ENCODE peak calls at places on chromosomes 11 and 22, in four cellular contexts. S, I, C and F are unnamed samples.

GRCh38 chr11:19220903-19221682 is 19.3 kb upstream of the CSRP3 start:
- DNase-seq in S (no peak), I (no peak), C (no peak), F (no peak)

GRCh38 chr22:36369922-36370781 is 17.6 kb downstream of the MYH9 start:
- DNase-seq in S (no peak), I (peak), C (peak), F (no peak)

GRCh38 chr11:65868076-65868667 is 4.4 kb downstream of the EFEMP2 start:
- DNase-seq in S (peak), I (peak), C (no peak), F (no peak)

GRCh38 chr11:3106736-3107524 is 49.7 kb upstream of the CARS1 start:
- DNase-seq in S (peak), I (peak), C (no peak), F (peak)

GRCh38 chr11:48005133-48005532 is 24.8 kb downstream of the PTPRJ start:
- DNase-seq in S (no peak), I (no peak), C (no peak), F (no peak)

GRCh38 chr11:76588455-76589325 is 81.9 kb downstream of the LRRC32 start:
- DNase-seq in S (no peak), I (peak), C (no peak), F (no peak)

GRCh38 chr11:73230931-73231330 is 12.8 kb downstream of the P2RY2 start:
- DNase-seq in S (no peak), I (no peak), C (no peak), F (peak)

GRCh38 chr11:131584694-131585592 is 214.5 kb downstream of the NTM start:
- DNase-seq in S (peak), I (no peak), C (no peak), F (no peak)

GRCh38 chr11:12552677-12553076 is 121.5 kb upstream of the TEAD1 start:
- DNase-seq in S (no peak), I (no peak), C (no peak), F (no peak)

GRCh38 chr11:17015639-17016125 is 1.5 kb upstream of the PLEKHA7 start:
- DNase-seq in S (no peak), I (no peak), C (no peak), F (no peak)

GRCh38 chr11:47433991-47434786 is 8.0 kb upstream of the PSMC3 start:
- DNase-seq in S (no peak), I (no peak), C (no peak), F (no peak)

GRCh38 chr11:100875521-100875869 is 188.4 kb downstream of the ARHGAP42 start:
- DNase-seq in S (no peak), I (no peak), C (no peak), F (no peak)

GRCh38 chr22:35742342-35743100 is 24.8 kb downstream of the APOL5 start:
- DNase-seq in S (no peak), I (no peak), C (peak), F (no peak)

GRCh38 chr11:134905513-134905912 is 493.5 kb upstream of the B3GAT1 start:
- DNase-seq in S (no peak), I (no peak), C (no peak), F (no peak)

GRCh38 chr11:28472904-28473303 is 364.7 kb downstream of the METTL15 start:
- DNase-seq in S (no peak), I (no peak), C (no peak), F (no peak)

GRCh38 chr11:108958446-108959123 is 293.7 kb downstream of the DDX10 start:
- DNase-seq in S (no peak), I (no peak), C (peak), F (no peak)

GRCh38 chr11:9065614-9066431 is 25.6 kb downstream of the SCUBE2 start:
- DNase-seq in S (no peak), I (no peak), C (no peak), F (peak)

GRCh38 chr22:49954354-49954753 is 6.2 kb upstream of the PIM3 start:
- DNase-seq in S (no peak), I (peak), C (no peak), F (no peak)

GRCh38 chr11:67271548-67272284 is 5.4 kb downstream of the GRK2 start:
- DNase-seq in S (no peak), I (peak), C (no peak), F (peak)

GRCh38 chr11:101863361-101863760 is 51.4 kb upstream of the CEP126 start:
- DNase-seq in S (no peak), I (no peak), C (peak), F (no peak)

DNA sequence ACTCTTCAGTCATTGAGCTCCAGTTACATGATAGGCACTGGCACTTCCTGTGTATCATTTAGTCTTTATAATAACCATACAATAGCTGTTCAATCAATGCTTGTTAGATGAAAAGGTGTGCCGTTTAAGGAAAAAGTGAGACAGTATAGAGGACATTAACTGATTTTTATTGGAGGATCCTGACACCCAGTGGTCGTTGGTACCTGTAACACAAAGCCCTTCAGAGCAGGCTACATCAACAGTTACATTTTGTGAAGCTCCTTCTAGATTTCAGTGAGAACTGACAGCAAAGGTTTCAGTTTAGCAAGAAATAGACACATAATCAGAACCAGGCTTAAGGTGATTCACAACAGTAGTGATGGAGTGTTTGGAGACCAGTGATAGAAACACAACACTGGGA is 44.2 kb downstream of the CCDC81 start:
- DNase-seq in S (peak), I (no peak), C (no peak), F (no peak)
- TF ChIP-seq CTCF in S (peak), I (no peak), C (peak), F (no peak)

GRCh38 chr22:41831383-41831782 is 1.5 kb upstream of the SREBF2 start:
- DNase-seq in S (no peak), I (no peak), C (no peak), F (no peak)
- H3K27ac ChIP-seq in S (peak), I (no peak), C (peak), F (no peak)

DNA sequence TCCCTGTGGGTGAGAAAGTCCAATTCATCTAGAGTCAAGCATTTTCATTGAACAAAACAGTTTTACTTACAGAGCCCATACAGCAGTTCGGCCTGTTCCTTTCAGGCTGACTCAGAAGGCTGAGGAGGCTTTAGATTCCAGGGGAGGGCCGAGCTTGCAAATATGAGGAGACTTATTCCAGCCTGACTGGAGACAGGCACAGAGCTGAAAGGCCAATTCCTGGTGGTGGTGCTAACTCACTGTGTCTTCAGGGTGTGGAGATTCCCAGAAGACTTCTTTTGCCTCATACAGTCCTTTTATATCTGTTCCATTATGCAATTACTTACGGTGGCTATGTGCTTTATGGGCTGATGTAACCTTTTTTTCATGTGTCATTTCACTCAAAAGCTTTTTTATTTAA is at the start of gene OR51E2:
- DNase-seq in S (peak), I (no peak), C (no peak), F (no peak)
- H3K4me3 ChIP-seq in S (no peak), I (no peak), C (no peak), F (peak)

DNA sequence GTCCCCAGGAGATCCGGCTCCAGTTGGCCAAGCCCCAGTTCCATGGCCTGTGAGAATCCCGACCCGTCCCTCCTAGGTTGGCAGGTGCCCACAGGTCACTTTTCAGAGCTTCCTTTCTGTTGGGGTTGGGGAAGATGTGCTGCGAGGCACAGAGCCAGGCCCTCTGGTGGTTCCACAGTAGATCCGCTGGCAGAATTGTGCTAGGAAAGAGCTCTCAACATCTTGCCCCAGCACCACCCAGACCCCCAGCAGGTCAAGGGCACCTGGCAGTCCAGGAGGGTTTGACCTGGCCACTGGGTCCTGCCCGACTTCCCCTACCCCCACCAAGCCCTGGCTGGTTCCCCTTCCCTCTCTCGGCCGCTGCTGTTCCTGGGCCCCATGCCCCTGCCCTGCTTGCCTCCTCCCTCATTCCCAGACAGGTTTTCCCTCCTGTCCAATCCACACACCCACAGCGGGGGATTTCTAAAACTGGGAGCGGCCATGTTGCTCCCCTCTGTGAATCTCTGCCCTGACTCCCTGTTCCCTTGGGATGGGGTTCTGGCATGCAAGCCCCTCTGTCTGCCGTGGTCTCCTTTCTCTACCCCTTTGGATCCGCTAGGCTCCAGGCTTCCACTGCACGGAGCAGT is 26.2 kb upstream of the GCAT start:
- DNase-seq in S (peak), I (no peak), C (no peak), F (no peak)
- TF ChIP-seq CTCF in S (peak), I (no peak), C (peak), F (no peak)

DNA sequence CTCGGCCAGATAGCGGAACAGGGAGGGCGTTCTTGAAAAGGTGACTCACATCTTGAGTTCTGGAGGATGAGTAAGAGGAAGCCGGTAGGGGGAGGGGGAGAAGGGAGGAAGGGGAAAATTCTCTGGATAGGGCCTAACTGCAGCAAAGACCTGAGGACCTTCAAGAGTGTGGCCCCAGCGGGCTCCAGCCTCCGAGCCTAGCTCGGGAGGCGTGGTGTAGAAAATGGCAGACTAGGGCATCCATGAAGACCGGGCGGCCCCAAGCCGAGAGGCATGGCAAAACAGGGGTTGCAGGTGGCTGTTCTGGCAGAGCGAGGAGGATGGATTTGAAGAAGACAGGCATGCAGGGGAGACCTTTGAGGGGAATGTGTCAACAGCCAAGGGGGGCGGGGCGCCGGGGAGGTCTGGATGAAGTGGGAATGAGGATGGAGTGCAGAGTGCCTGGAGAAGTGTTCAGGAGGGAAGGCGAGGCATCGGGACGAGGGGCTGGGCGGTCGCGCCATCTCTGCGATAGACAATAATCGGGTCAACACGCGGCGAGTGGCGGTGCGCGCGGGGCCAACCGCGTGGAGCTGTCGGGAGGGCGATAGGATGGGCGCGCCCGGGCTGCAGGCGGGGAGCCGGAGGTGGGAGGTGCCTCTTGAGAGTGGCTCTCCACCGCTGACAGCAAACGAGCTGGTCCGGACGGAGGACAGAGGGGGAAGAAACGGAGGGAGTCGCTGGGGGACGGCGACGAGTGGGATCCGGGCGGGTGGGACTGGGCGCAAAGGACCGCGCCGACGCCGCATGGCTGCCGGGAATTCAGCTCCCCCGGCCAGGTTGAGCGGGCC is 40.0 kb upstream of the CREB3L1 start:
- DNase-seq in S (peak), I (peak), C (peak), F (no peak)
- H3K27ac ChIP-seq in S (no peak), I (peak), C (peak), F (peak)

GRCh38 chr22:45490836-45491235 is 11.8 kb upstream of the FBLN1 start:
- DNase-seq in S (no peak), I (no peak), C (no peak), F (no peak)
- H3K4me3 ChIP-seq in S (no peak), I (no peak), C (no peak), F (no peak)

DNA sequence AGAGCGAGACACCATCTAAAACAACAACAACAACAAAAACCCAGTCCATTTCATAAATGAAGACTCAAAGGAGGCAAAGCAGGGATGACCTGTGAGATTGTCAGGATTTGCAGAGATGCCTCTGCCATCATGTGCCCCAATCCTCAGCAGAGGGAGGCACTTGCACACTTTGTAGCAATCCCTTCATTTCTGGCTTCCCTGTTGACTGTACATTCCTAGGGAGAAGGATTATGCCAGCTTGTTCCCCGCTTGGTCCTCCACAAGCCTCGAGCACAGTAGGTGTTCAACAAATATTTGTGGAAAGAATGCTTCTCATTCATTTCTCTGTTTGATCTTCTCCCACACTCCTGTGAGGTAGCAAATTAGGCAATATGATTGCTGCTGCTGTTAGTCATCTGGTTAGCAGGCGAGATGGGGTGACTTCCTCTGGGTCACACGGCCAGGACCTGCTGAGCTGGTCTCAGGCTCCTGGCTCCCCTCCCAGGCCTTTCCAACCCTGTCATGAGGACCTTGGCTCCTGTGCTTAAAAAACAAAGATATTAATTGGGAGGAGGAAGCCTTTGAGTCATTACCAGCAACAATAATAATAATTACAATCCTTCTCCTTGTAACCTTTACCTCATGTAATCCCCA is 34.1 kb downstream of the LIF start:
- DNase-seq in S (no peak), I (peak), C (peak), F (no peak)
- TF ChIP-seq CTCF in S (no peak), I (no peak), C (no peak), F (no peak)

GRCh38 chr22:30202531-30203006 is 44.0 kb downstream of the LIF start:
- DNase-seq in S (no peak), I (no peak), C (peak), F (no peak)
- H3K27ac ChIP-seq in S (no peak), I (peak), C (peak), F (peak)